ENCODE peak calls at places on chromosomes 12 and 14, in five cellular contexts. I is lower leg skin, U is A549, D is lung microvascular endothelial cell, L is progenitor cell of endocrine pancreas. Z is an unnamed sample.

GRCh38 chr14:75046899-75047298 is 4.4 kb downstream of the MLH3 start:
- DNase-seq in I (no peak), U (no peak), D (no peak), L (no peak), Z (no peak)

GRCh38 chr12:27064397-27065342 is 17.7 kb downstream of the C12orf71 start:
- DNase-seq in I (no peak), U (no peak), D (no peak), L (no peak), Z (no peak)

GRCh38 chr12:94322346-94322745 is 137.3 kb downstream of the CEP83 start:
- DNase-seq in I (no peak), U (no peak), D (no peak), L (no peak), Z (no peak)

GRCh38 chr12:53938276-53939140 is at the start of gene HOXC13:
- DNase-seq in I (peak), U (peak), D (no peak), L (peak), Z (no peak)

GRCh38 chr12:49946086-49946485 is 4.5 kb upstream of the AQP2 start:
- DNase-seq in I (no peak), U (no peak), D (no peak), L (no peak), Z (no peak)

GRCh38 chr14:91119556-91120311 is 5.9 kb downstream of the DGLUCY start:
- DNase-seq in I (no peak), U (peak), D (no peak), L (no peak), Z (no peak)

GRCh38 chr12:101051151-101051550 is 158.9 kb downstream of the SLC5A8 start:
- DNase-seq in I (no peak), U (no peak), D (no peak), L (no peak), Z (no peak)

GRCh38 chr14:46344327-46344937 is 307.1 kb downstream of the RPL10L start:
- DNase-seq in I (no peak), U (peak), D (peak), L (no peak), Z (no peak)

GRCh38 chr14:70188608-70189540 is at the start of gene SLC8A3:
- DNase-seq in I (no peak), U (peak), D (peak), L (peak), Z (no peak)

GRCh38 chr14:100567877-100568163 is 19.4 kb downstream of the BEGAIN start:
- DNase-seq in I (no peak), U (no peak), D (no peak), L (no peak), Z (no peak)

GRCh38 chr14:47826809-47827208 is 151.4 kb upstream of the MDGA2 start:
- DNase-seq in I (no peak), U (no peak), D (no peak), L (no peak), Z (no peak)

GRCh38 chr12:119749666-119750065 is 81.7 kb downstream of the PRKAB1 start:
- DNase-seq in I (no peak), U (no peak), D (no peak), L (no peak), Z (no peak)

GRCh38 chr12:54428050-54429013 is 9.3 kb upstream of the ITGA5 start:
- DNase-seq in I (no peak), U (no peak), D (no peak), L (no peak), Z (no peak)

GRCh38 chr12:16573652-16574077 is 32.3 kb downstream of the LMO3 start:
- DNase-seq in I (no peak), U (no peak), D (no peak), L (no peak), Z (peak)

GRCh38 chr12:29238822-29239291 is 89.8 kb downstream of the FAR2 start:
- DNase-seq in I (no peak), U (no peak), D (peak), L (no peak), Z (no peak)

GRCh38 chr14:19974844-19975243 is 547 bp upstream of the OR4K15 start:
- DNase-seq in I (no peak), U (no peak), D (no peak), L (no peak), Z (no peak)

GRCh38 chr14:89503458-89503996 is 86.5 kb upstream of the FOXN3 start:
- DNase-seq in I (peak), U (no peak), D (no peak), L (no peak), Z (no peak)